ENCODE peak calls at places on chromosomes 1 and 21, in four cellular contexts. V, F, K and X are unnamed samples.

GRCh38 chr1:213371769-213372619 is 321.0 kb downstream of the RPS6KC1 start:
- DNase-seq in K (no peak), F (no peak), V (no peak), X (no peak)

GRCh38 chr1:64323054-64323453 is 119.6 kb downstream of the UBE2U start:
- DNase-seq in K (no peak), V (no peak), F (peak), X (no peak)

GRCh38 chr1:9351654-9352271 is 59.1 kb downstream of the SPSB1 start:
- DNase-seq in K (no peak), V (no peak), F (no peak), X (no peak)

GRCh38 chr21:45601551-45601950 is 42.0 kb upstream of the PCBP3 start:
- DNase-seq in V (no peak), K (no peak), F (no peak), X (no peak)

GRCh38 chr1:9452516-9453158 is 86.6 kb upstream of the SLC25A33 start:
- DNase-seq in V (no peak), K (no peak), F (no peak), X (no peak)

GRCh38 chr1:166174108-166174507 is 7.3 kb upstream of the FAM78B start:
- DNase-seq in F (peak), V (no peak), K (peak), X (no peak)

GRCh38 chr1:33094971-33095604 is 14.1 kb downstream of the AZIN2 start:
- DNase-seq in K (no peak), V (peak), F (peak), X (peak)

GRCh38 chr21:46111857-46112730 is 14.2 kb downstream of the COL6A2 start:
- DNase-seq in V (no peak), K (peak), F (no peak), X (peak)

GRCh38 chr1:246647513-246647912 is 76.7 kb upstream of the SCCPDH start:
- DNase-seq in V (no peak), F (peak), K (no peak), X (no peak)

GRCh38 chr1:172883387-172883791 is 167.4 kb downstream of the TNFSF18 start:
- DNase-seq in K (no peak), F (no peak), V (no peak), X (no peak)

GRCh38 chr1:109628540-109629321 is 9.1 kb downstream of the AMPD2 start:
- DNase-seq in V (peak), K (no peak), F (no peak), X (no peak)

GRCh38 chr1:236523704-236524141 is at the start of gene LGALS8:
- DNase-seq in K (peak), F (peak), V (peak), X (peak)

GRCh38 chr1:93784538-93784937 is 94.5 kb downstream of the DNTTIP2 start:
- DNase-seq in V (no peak), K (no peak), F (no peak), X (no peak)

GRCh38 chr21:40602105-40602504 is 244.9 kb downstream of the DSCAM start:
- DNase-seq in F (no peak), V (no peak), K (peak), X (no peak)

GRCh38 chr1:31762726-31763670 is 1.1 kb downstream of the ADGRB2 start:
- DNase-seq in F (peak), V (peak), K (peak), X (peak)

GRCh38 chr1:94309216-94309615 is 71.8 kb upstream of the ARHGAP29 start:
- DNase-seq in K (no peak), V (no peak), F (no peak), X (no peak)

GRCh38 chr1:89206361-89206760 is 7.6 kb upstream of the GBP4 start:
- DNase-seq in F (no peak), V (no peak), K (no peak), X (no peak)

GRCh38 chr1:9426291-9426711 is 113.0 kb upstream of the SLC25A33 start:
- DNase-seq in F (no peak), V (peak), K (no peak), X (no peak)

GRCh38 chr1:207815913-207816312 is 64.1 kb downstream of the CD46 start:
- DNase-seq in V (no peak), K (no peak), F (no peak), X (no peak)

GRCh38 chr1:97464305-97464704 is 456.5 kb downstream of the DPYD start:
- DNase-seq in K (no peak), V (no peak), F (no peak), X (no peak)

GRCh38 chr1:223129229-223129851 is 13.7 kb downstream of the TLR5 start:
- DNase-seq in K (peak), F (peak), V (peak), X (peak)

GRCh38 chr21:36504067-36505058 is 24.4 kb upstream of the CLDN14 start:
- DNase-seq in K (no peak), F (peak), V (peak), X (no peak)

GRCh38 chr1:109762821-109763645 is 690 bp downstream of the EPS8L3 start:
- DNase-seq in F (peak), V (peak), K (peak), X (peak)

GRCh38 chr1:20167126-20167525 is 18.8 kb upstream of the UBXN10 start:
- DNase-seq in K (no peak), F (no peak), V (no peak), X (no peak)

GRCh38 chr1:178057863-178058576 is 35.9 kb upstream of the RASAL2 start:
- DNase-seq in F (peak), K (peak), V (no peak), X (no peak)

GRCh38 chr1:151213560-151213959 is 15.2 kb downstream of the PIP5K1A start:
- DNase-seq in K (no peak), V (no peak), F (no peak), X (no peak)
- H3K4me3 ChIP-seq in K (no peak), V (no peak), F (no peak), X (no peak)

GRCh38 chr1:41380979-41381690 is 19.9 kb downstream of the FOXO6 start:
- DNase-seq in F (no peak), K (peak), V (peak), X (no peak)

GRCh38 chr1:41382531-41383090 is 21.4 kb downstream of the FOXO6 start:
- DNase-seq in K (peak), F (peak), V (peak), X (no peak)

GRCh38 chr1:41384579-41384978 is 23.3 kb downstream of the FOXO6 start:
- DNase-seq in F (no peak), K (no peak), V (no peak), X (no peak)

GRCh38 chr1:41381691-41382530 is 20.7 kb downstream of the FOXO6 start:
- DNase-seq in F (peak), V (peak), K (peak), X (no peak)

GRCh38 chr1:41383094-41383852 is 22.0 kb downstream of the FOXO6 start:
- DNase-seq in K (no peak), F (peak), V (no peak), X (no peak)
- H3K4me3 ChIP-seq in K (peak), F (no peak), V (peak), X (no peak)

DNA sequence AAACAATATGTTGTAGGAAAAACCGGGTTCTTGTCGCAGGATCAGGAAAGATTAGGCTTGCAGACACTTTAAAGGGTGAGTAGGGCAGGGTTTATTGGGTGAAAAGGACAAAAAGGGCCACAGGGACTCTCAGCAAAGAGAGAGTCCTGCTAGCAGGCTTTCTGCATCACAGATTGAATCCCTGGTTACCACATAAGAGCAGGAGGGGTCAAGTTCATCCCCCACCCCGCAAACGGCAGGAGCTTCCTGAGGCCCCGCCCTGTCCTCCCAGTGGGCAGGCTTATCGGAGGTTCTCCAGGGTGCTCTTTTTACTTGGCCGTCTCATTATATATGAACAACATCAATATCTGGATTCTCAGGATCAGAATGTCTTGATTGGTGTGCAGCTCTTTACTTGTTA is 47.7 kb downstream of the SYCP1 start:
- DNase-seq in F (no peak), V (no peak), K (no peak), X (no peak)
- H3K4me3 ChIP-seq in F (peak), V (no peak), K (no peak), X (no peak)

DNA sequence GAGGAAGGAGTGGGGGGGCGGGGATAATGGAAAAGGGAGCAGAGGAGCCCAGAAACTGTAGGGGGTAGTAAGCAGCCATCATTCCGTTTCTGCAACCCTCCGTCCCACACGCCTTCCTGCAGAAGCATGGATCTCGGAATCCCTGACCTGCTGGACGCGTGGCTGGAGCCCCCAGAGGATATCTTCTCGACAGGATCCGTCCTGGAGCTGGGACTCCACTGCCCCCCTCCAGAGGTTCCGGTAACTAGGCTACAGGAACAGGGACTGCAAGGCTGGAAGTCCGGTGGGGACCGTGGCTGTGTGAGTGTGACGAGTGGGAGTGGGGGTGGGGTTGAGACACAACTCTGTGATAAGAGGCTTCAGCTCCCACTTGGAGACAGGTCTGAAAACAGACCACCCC is 698 bp downstream of the CREB3L4 start:
- DNase-seq in V (peak), F (no peak), K (no peak), X (no peak)
- H3K4me3 ChIP-seq in V (peak), F (peak), K (peak), X (peak)

DNA sequence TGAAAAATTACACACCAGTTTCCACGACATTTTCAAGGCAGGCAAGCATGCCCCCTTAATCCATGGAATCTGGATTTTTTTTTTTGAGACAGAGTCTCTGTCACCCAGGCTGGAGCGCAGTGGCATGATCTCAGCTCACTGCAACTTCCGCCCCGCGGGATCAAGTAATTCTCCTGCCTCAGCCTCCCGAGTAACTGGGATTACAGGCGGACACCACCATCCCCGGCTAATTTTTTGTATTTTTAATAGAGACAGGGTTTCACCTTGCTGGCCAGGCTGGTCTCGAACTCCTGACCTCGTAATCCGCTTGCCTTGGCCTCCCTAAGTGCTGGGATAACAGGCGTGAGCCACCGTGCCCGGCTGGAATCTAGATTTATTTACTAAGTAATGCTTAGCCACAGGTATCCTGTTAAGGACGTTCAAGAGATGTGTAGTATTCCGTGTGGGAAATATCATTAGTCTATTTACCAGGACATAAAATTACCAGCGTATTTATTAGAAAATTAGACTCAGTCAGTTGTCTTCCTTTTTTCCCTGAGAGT is 2.5 kb downstream of the IFI44 start:
- DNase-seq in F (no peak), V (no peak), K (no peak), X (no peak)
- H3K4me3 ChIP-seq in F (peak), V (no peak), K (peak), X (peak)

DNA sequence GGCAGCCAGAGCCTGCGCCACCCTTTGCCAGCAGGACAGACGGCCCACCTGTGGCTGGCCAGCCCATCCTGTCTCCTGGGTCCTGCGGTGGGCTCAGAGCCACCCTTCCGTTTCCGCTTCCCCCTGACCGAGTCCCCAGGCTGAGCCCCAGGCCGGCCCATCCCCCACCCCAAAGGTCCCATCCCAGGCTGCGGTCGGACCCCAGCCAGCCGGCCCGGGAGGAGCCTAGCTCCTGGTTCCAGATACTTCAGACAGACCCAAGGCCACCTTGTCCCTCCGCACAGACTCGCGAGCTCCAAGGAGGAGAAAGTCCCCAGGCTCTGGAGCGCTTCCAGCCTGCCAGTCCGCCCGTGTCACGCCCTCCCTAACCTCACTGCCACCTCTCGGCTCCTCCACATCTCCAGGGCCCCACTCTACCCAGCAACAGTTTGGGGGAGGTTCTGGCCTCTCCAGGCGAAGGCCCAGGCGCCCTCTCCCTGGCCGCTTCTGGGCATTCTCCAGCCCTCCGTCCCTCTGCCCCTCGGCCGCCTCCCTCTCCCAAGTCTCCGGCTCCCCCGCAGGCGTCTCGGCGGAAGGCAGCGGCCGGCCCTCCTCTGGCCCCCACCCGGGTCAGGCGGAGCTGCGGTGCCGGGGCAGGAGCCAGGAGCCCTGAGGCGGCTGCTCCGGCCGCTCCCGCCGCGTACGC is 845 bp downstream of the LRRN2 start:
- DNase-seq in K (peak), V (peak), F (no peak), X (no peak)
- H3K4me3 ChIP-seq in K (peak), V (peak), F (peak), X (peak)

GRCh38 chr1:225425211-225425786 is 2.5 kb downstream of the LBR start:
- DNase-seq in F (peak), V (no peak), K (no peak), X (no peak)
- H3K4me3 ChIP-seq in F (no peak), V (no peak), K (no peak), X (no peak)

GRCh38 chr1:34884536-34884935 is 25.0 kb upstream of the SMIM12 start:
- DNase-seq in K (no peak), F (no peak), V (no peak), X (no peak)
- H3K4me3 ChIP-seq in K (no peak), F (no peak), V (no peak), X (no peak)

DNA sequence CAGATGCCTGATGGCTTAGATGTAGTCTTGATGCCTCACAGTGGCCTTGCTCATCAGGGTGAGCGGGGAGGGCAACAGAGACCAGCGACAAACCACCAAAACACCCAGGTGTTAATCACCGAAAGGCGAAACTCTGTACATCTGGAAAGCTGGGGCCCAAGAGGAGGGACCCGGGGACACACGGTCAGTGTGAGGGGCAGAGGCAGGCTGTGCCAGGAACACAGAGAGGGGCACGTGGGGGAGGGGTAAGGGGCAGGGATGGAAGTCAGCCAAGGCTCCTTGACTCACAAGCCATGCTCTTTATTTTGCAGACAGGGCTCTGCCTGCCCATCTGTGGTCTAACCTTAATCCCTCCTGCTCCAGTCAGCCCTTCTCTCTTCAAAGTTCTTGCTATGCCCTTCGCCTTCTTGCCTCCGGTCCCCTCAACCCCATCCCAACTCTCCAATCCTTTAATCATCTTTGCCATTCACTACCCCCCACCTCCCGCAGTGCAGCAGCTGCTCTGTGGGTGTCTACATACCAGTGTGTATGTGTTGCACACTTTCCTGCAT is 4.3 kb downstream of the MEF2D start:
- DNase-seq in K (no peak), V (peak), F (peak), X (no peak)
- H3K4me3 ChIP-seq in K (peak), V (no peak), F (peak), X (peak)

GRCh38 chr1:155210304-155210703 is 1.8 kb downstream of the MTX1 start:
- DNase-seq in F (no peak), K (no peak), V (no peak), X (no peak)
- H3K4me3 ChIP-seq in F (no peak), K (no peak), V (no peak), X (no peak)